ENCODE peak calls at places on chromosomes 7 and 10, in six cellular contexts. E is IMR-90, M is neuronal stem cell, C is H1, P is mesenchymal stem cell, O is mesendoderm. U is an unnamed sample.

GRCh38 chr7:105689093-105689819 is 108.0 kb upstream of the EFCAB10 start:
- DNase-seq in E (no peak), P (no peak), M (no peak), O (peak), C (peak), U (peak)

GRCh38 chr7:100612730-100613446 is 548 bp downstream of the MOSPD3 start:
- DNase-seq in M (no peak), O (no peak), E (no peak), C (peak), P (peak), U (peak)

GRCh38 chr10:75187961-75188426 is 22.6 kb upstream of the VDAC2 start:
- DNase-seq in E (peak), O (peak), P (peak), M (no peak), C (peak), U (peak)

GRCh38 chr10:64076322-64076940 is 555.2 kb downstream of the REEP3 start:
- DNase-seq in M (no peak), C (no peak), O (no peak), P (no peak), E (no peak), U (no peak)

GRCh38 chr10:132459252-132460028 is 62.4 kb downstream of the PWWP2B start:
- DNase-seq in E (no peak), P (no peak), M (no peak), O (no peak), C (no peak), U (peak)

GRCh38 chr10:14625210-14625621 is 149.5 kb downstream of the FAM107B start:
- DNase-seq in P (peak), C (no peak), O (no peak), E (no peak), M (no peak), U (no peak)

GRCh38 chr10:98316661-98317060 is 48.7 kb upstream of the LOXL4 start:
- DNase-seq in P (peak), M (no peak), O (no peak), E (peak), C (no peak), U (no peak)

GRCh38 chr7:84904561-84904960 is 282.3 kb downstream of the SEMA3D start:
- DNase-seq in E (no peak), P (no peak), O (no peak), C (no peak), M (no peak), U (no peak)

GRCh38 chr10:93074137-93074596 is 474 bp downstream of the CYP26A1 start:
- DNase-seq in E (no peak), M (no peak), O (peak), P (no peak), C (no peak), U (peak)

GRCh38 chr7:96273716-96274115 is 48.2 kb downstream of the SLC25A13 start:
- DNase-seq in O (no peak), M (no peak), C (no peak), E (no peak), P (no peak), U (no peak)

GRCh38 chr7:46220066-46220630 is 299.1 kb upstream of the IGFBP3 start:
- DNase-seq in C (peak), P (peak), E (peak), M (no peak), O (no peak), U (no peak)
- H2AK5ac ChIP-seq in C (peak), P (no peak), E (no peak), M (no peak), O (no peak), U (no peak)

GRCh38 chr7:135706858-135707569 is 21.0 kb downstream of the SLC13A4 start:
- DNase-seq in P (no peak), E (peak), O (no peak), M (no peak), C (no peak), U (no peak)

GRCh38 chr7:135709508-135709907 is 18.5 kb downstream of the SLC13A4 start:
- DNase-seq in P (no peak), E (no peak), C (no peak), O (no peak), M (no peak), U (no peak)

GRCh38 chr7:135706038-135706742 is 21.8 kb downstream of the SLC13A4 start:
- DNase-seq in P (no peak), O (no peak), E (no peak), M (no peak), C (no peak), U (no peak)

GRCh38 chr7:135708041-135708440 is 19.9 kb downstream of the SLC13A4 start:
- DNase-seq in O (peak), C (peak), E (no peak), M (no peak), P (no peak), U (peak)

GRCh38 chr7:135707570-135707966 is 20.4 kb downstream of the SLC13A4 start:
- DNase-seq in E (no peak), M (no peak), C (no peak), P (no peak), O (no peak), U (no peak)
- H3K4ac ChIP-seq in E (peak), M (no peak), C (no peak), P (no peak), O (no peak), U (no peak)

DNA sequence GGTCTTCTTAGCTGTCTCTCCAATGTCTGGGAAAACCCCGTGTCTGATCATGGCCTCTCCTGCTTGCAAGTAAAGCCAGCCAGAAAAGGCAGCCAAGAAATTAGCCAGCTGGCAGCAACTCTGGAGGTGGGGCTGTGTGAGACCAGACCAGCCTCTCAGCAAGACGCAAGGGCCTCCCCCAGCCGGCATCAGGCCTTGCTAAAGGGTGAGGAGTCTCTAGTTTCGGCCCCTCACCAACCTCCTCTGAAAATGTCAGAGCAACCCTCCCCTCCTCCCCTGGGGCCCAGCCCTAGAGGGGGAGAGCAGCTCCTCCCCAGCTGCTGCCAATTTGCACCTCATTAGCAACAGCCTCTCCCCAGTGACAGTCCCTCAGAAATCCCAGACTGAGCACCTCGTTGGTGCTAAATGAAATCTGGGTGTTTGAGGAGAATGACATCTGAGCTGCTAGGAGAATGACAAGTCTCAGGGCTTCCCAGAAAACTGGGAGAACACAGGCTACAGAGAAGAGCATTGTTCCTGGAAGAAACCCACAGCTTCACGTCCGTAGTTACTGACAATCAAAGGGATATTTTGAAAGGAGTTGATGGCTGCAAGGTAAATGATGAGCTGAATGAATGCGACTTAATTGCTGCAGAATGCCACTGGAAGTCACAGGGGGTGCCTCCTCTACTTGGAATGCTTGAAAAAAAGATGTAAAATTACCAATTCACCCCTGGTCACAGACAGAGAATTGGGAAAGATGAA is 25.9 kb downstream of the DGKI start:
- DNase-seq in M (peak), C (peak), E (peak), O (peak), P (peak), U (peak)
- H2BK15ac ChIP-seq in M (peak), C (no peak), E (peak), O (no peak), P (no peak), U (no peak)

DNA sequence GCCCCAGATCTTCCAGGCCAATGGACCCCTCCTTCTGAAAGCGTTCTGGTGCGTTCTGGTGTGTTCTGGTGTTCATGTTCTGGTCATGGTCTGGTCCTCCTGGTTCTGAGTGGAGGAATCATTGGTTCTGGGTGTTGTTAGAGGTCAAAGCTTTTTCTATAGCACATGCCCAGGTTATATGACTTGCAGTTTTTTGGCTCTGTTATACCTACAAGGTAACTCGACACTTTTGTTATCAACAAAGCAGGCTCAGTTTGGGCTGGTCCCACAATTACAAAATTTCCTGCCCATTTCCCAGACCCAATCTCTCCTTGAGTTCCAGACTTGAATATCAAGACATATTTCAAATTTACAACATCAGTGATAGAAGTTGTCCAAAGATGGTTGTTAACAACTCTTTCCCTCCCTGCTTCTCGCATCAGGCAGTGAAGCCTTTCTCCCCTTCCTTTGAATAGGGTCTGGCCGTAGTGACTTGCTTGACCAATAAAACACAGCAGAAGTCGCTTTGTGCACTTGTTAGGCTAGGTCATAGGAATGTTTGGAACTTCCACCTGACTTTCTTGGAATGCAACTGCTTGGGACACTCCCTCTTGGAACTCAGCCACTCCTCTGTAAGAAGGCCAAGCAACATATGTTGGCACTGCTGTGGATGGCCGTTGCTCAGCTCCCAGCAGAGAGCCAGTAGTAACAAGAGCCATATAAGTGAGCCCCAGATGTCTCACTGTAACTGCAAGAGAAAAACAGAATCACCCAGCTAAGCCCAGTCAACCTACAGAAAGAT is 83.1 kb upstream of the STEAP1B start:
- DNase-seq in P (peak), C (no peak), M (no peak), E (peak), O (peak), U (peak)
- H2AK5ac ChIP-seq in P (peak), C (peak), M (no peak), E (peak), O (no peak), U (no peak)